ENCODE peak calls at places on chromosome 20, in seven cellular contexts. One of them, this sample, is unnamed.

GRCh38 chr20:49768204-49769124 is 44.2 kb upstream of the SLC9A8 start:
- DNase-seq in H1: peak; percentile 57
- DNase-seq in suprapubic skin: peak; percentile 79
- DNase-seq in upper lobe of left lung: peak; percentile 87
- DNase-seq in breast epithelium: peak; percentile 63
- DNase-seq in K562: no peak
- DNase-seq in Panc1: no peak
- DNase-seq in this sample: no peak

GRCh38 chr20:9021216-9021615 is 47.7 kb upstream of the PLCB4 start:
- DNase-seq in H1: no peak
- DNase-seq in suprapubic skin: no peak
- DNase-seq in upper lobe of left lung: no peak
- DNase-seq in breast epithelium: no peak
- DNase-seq in K562: no peak
- DNase-seq in Panc1: no peak
- DNase-seq in this sample: no peak

GRCh38 chr20:5353624-5354496 is 37.1 kb upstream of the PROKR2 start:
- DNase-seq in H1: no peak
- DNase-seq in suprapubic skin: no peak
- DNase-seq in upper lobe of left lung: no peak
- DNase-seq in breast epithelium: no peak
- DNase-seq in K562: no peak
- DNase-seq in Panc1: peak; percentile 12
- DNase-seq in this sample: no peak

GRCh38 chr20:31972481-31973386 is 4.8 kb downstream of the XKR7 start:
- DNase-seq in H1: no peak
- DNase-seq in suprapubic skin: no peak
- DNase-seq in upper lobe of left lung: no peak
- DNase-seq in breast epithelium: no peak
- DNase-seq in K562: no peak
- DNase-seq in Panc1: no peak
- DNase-seq in this sample: no peak

GRCh38 chr20:6053776-6054688 is at the start of gene LRRN4:
- DNase-seq in H1: peak; percentile 57
- DNase-seq in suprapubic skin: no peak
- DNase-seq in upper lobe of left lung: peak; percentile 58
- DNase-seq in breast epithelium: no peak
- DNase-seq in K562: no peak
- DNase-seq in Panc1: no peak
- DNase-seq in this sample: no peak

GRCh38 chr20:53574819-53575218 is 18.8 kb downstream of the ZNF217 start:
- DNase-seq in H1: no peak
- DNase-seq in suprapubic skin: no peak
- DNase-seq in upper lobe of left lung: no peak
- DNase-seq in breast epithelium: peak; percentile 27
- DNase-seq in K562: no peak
- DNase-seq in Panc1: no peak
- DNase-seq in this sample: no peak

GRCh38 chr20:3981132-3981452 is 34.3 kb downstream of the RNF24 start:
- DNase-seq in H1: no peak
- DNase-seq in suprapubic skin: no peak
- DNase-seq in upper lobe of left lung: no peak
- DNase-seq in breast epithelium: no peak
- DNase-seq in K562: no peak
- DNase-seq in Panc1: no peak
- DNase-seq in this sample: no peak

GRCh38 chr20:4300921-4301320 is 285.6 kb upstream of the RNF24 start:
- DNase-seq in H1: no peak
- DNase-seq in suprapubic skin: no peak
- DNase-seq in upper lobe of left lung: no peak
- DNase-seq in breast epithelium: no peak
- DNase-seq in K562: no peak
- DNase-seq in Panc1: no peak
- DNase-seq in this sample: no peak

GRCh38 chr20:3890999-3891929 is 2.1 kb downstream of the PANK2 start:
- DNase-seq in H1: no peak
- DNase-seq in suprapubic skin: no peak
- DNase-seq in upper lobe of left lung: no peak
- DNase-seq in breast epithelium: no peak
- DNase-seq in K562: no peak
- DNase-seq in Panc1: no peak
- DNase-seq in this sample: no peak

GRCh38 chr20:35967979-35968640 is at the start of gene CNBD2:
- DNase-seq in H1: no peak
- DNase-seq in suprapubic skin: no peak
- DNase-seq in upper lobe of left lung: no peak
- DNase-seq in breast epithelium: no peak
- DNase-seq in K562: peak; percentile 18
- DNase-seq in Panc1: no peak
- DNase-seq in this sample: no peak

GRCh38 chr20:16352321-16352720 is 220.9 kb downstream of the KIF16B start:
- DNase-seq in H1: no peak
- DNase-seq in suprapubic skin: no peak
- DNase-seq in upper lobe of left lung: no peak
- DNase-seq in breast epithelium: no peak
- DNase-seq in K562: peak; percentile 16
- DNase-seq in Panc1: no peak
- DNase-seq in this sample: no peak

GRCh38 chr20:40493071-40493470 is 196.0 kb downstream of the MAFB start:
- DNase-seq in H1: no peak
- DNase-seq in suprapubic skin: peak; percentile 73
- DNase-seq in upper lobe of left lung: peak; percentile 87
- DNase-seq in breast epithelium: no peak
- DNase-seq in K562: no peak
- DNase-seq in Panc1: no peak
- DNase-seq in this sample: no peak

GRCh38 chr20:20513720-20514119 is 145.8 kb downstream of the INSM1 start:
- DNase-seq in H1: no peak
- DNase-seq in suprapubic skin: no peak
- DNase-seq in upper lobe of left lung: no peak
- DNase-seq in breast epithelium: no peak
- DNase-seq in K562: no peak
- DNase-seq in Panc1: no peak
- DNase-seq in this sample: peak; percentile 48

DNA sequence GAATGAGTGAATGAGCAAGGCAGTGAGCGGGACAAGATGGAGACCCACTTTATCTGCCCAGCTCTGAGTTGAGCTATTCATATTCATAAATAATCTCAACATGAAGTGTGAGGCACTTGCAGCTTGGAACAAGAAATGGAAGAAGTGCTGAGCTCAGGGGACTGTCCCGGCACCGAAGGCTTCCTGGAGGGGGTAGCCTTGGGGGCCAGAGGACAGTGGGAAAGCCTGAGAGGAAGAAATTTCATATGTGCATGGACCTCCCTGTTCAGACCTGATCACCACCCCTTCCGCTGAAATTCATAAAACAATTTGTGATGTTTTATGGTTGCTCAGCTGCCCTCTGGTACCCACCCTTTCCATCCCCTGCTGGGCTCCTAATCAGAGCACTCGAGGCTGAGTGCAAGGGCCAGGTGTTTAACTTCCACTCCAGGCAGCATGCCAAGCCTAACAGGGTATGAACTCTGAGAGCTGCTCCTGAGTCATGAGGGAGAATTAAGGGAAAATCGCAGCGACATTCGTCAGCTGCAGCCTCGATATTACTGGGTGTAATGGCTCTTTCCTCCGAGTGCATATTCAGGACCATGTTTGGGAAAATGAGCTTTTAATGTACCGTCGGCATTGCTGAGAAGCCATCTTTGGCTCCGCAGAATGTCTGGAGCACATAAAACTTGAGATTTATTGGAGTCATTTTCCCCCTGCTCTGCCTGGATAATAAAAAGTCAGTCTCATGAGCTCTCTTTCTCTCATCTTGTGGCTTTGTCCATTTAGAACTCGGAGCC is 103.4 kb downstream of the TOX2 start:
- DNase-seq in H1: no peak
- DNase-seq in suprapubic skin: no peak
- DNase-seq in upper lobe of left lung: peak; percentile 88
- DNase-seq in breast epithelium: no peak
- DNase-seq in K562: no peak
- DNase-seq in Panc1: peak; percentile 78
- DNase-seq in this sample: no peak
- TF ChIP-seq POLR2AphosphoS5 in H1: no peak
- TF ChIP-seq POLR2AphosphoS5 in suprapubic skin: no peak
- TF ChIP-seq POLR2AphosphoS5 in upper lobe of left lung: no peak
- TF ChIP-seq POLR2AphosphoS5 in breast epithelium: no peak
- TF ChIP-seq POLR2AphosphoS5 in K562: no peak
- TF ChIP-seq POLR2AphosphoS5 in Panc1: peak; percentile 82
- TF ChIP-seq POLR2AphosphoS5 in this sample: no peak

DNA sequence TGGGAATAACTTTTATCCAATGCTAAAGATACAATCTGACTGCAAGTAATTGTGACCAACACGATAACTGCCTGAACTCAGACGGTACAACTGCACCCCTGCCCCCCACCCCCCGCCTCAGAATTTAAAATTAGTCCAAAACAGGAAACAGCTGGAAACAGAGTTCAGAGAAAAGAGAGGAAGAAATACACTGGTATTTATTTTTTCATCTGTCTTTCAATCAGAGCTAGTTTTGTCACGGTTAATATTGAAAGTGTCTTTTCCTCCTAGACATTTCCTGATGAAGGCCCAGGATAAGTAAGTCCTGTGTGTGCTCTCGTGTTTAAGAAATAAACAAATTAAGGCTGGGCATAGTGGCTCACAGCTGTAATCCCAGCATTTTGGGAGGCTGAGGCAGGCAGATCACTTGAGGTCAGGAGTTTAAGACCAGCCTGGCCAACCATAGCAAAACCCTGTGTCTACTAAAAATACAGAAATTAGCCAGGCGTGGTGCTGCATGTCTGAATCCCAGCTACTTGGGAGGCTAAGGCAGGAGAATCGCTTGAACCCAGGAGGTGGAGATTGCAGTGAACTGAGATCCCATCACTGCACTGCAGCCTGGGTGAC is 21.5 kb downstream of the ACSS1 start:
- DNase-seq in H1: no peak
- DNase-seq in suprapubic skin: no peak
- DNase-seq in upper lobe of left lung: no peak
- DNase-seq in breast epithelium: no peak
- DNase-seq in K562: no peak
- DNase-seq in Panc1: no peak
- DNase-seq in this sample: peak; percentile 6
- H3K4me3 ChIP-seq in H1: no peak overlapping the region
- H3K4me3 ChIP-seq in suprapubic skin: no peak overlapping the region
- H3K4me3 ChIP-seq in upper lobe of left lung: no peak overlapping the region
- H3K4me3 ChIP-seq in breast epithelium: no peak overlapping the region
- H3K4me3 ChIP-seq in K562: no peak overlapping the region
- H3K4me3 ChIP-seq in Panc1: no peak overlapping the region
- H3K4me3 ChIP-seq in this sample: peak overlapping the region; percentile 3

GRCh38 chr20:58617158-58617557 is 33.9 kb upstream of the STX16 start:
- DNase-seq in H1: no peak
- DNase-seq in suprapubic skin: no peak
- DNase-seq in upper lobe of left lung: no peak
- DNase-seq in breast epithelium: no peak
- DNase-seq in K562: no peak
- DNase-seq in Panc1: no peak
- DNase-seq in this sample: no peak

GRCh38 chr20:58622671-58623578 is 28.2 kb upstream of the STX16 start:
- DNase-seq in H1: no peak
- DNase-seq in suprapubic skin: no peak
- DNase-seq in upper lobe of left lung: no peak
- DNase-seq in breast epithelium: no peak
- DNase-seq in K562: no peak
- DNase-seq in Panc1: no peak
- DNase-seq in this sample: peak; percentile 49

GRCh38 chr20:58621906-58622548 is 29.1 kb upstream of the STX16 start:
- DNase-seq in H1: no peak
- DNase-seq in suprapubic skin: no peak
- DNase-seq in upper lobe of left lung: no peak
- DNase-seq in breast epithelium: no peak
- DNase-seq in K562: peak; percentile 31
- DNase-seq in Panc1: no peak
- DNase-seq in this sample: peak; percentile 29

GRCh38 chr20:58618694-58619540 is 32.2 kb upstream of the STX16 start:
- DNase-seq in H1: peak; percentile 68
- DNase-seq in suprapubic skin: no peak
- DNase-seq in upper lobe of left lung: no peak
- DNase-seq in breast epithelium: no peak
- DNase-seq in K562: no peak
- DNase-seq in Panc1: no peak
- DNase-seq in this sample: peak; percentile 58

GRCh38 chr20:58619847-58620431 is 31.1 kb upstream of the STX16 start:
- DNase-seq in H1: no peak
- DNase-seq in suprapubic skin: no peak
- DNase-seq in upper lobe of left lung: no peak
- DNase-seq in breast epithelium: no peak
- DNase-seq in K562: no peak
- DNase-seq in Panc1: no peak
- DNase-seq in this sample: peak; percentile 54
- TF ChIP-seq POLR2AphosphoS5 in H1: peak; percentile 99
- TF ChIP-seq POLR2AphosphoS5 in suprapubic skin: no peak
- TF ChIP-seq POLR2AphosphoS5 in upper lobe of left lung: no peak
- TF ChIP-seq POLR2AphosphoS5 in breast epithelium: no peak
- TF ChIP-seq POLR2AphosphoS5 in K562: peak; percentile 91
- TF ChIP-seq POLR2AphosphoS5 in Panc1: peak; percentile 79
- TF ChIP-seq POLR2AphosphoS5 in this sample: no peak

GRCh38 chr20:34774886-34775285 is 50.6 kb downstream of the NCOA6 start:
- DNase-seq in H1: no peak
- DNase-seq in suprapubic skin: no peak
- DNase-seq in upper lobe of left lung: no peak
- DNase-seq in breast epithelium: no peak
- DNase-seq in K562: no peak
- DNase-seq in Panc1: no peak
- DNase-seq in this sample: no peak

GRCh38 chr20:34772437-34772836 is 53.0 kb downstream of the NCOA6 start:
- DNase-seq in H1: no peak
- DNase-seq in suprapubic skin: no peak
- DNase-seq in upper lobe of left lung: no peak
- DNase-seq in breast epithelium: no peak
- DNase-seq in K562: no peak
- DNase-seq in Panc1: no peak
- DNase-seq in this sample: no peak

GRCh38 chr20:34774431-34774830 is 51.0 kb downstream of the NCOA6 start:
- DNase-seq in H1: no peak
- DNase-seq in suprapubic skin: no peak
- DNase-seq in upper lobe of left lung: no peak
- DNase-seq in breast epithelium: no peak
- DNase-seq in K562: no peak
- DNase-seq in Panc1: no peak
- DNase-seq in this sample: no peak

GRCh38 chr20:34773726-34774125 is 51.7 kb downstream of the NCOA6 start:
- DNase-seq in H1: no peak
- DNase-seq in suprapubic skin: no peak
- DNase-seq in upper lobe of left lung: no peak
- DNase-seq in breast epithelium: no peak
- DNase-seq in K562: no peak
- DNase-seq in Panc1: no peak
- DNase-seq in this sample: no peak

DNA sequence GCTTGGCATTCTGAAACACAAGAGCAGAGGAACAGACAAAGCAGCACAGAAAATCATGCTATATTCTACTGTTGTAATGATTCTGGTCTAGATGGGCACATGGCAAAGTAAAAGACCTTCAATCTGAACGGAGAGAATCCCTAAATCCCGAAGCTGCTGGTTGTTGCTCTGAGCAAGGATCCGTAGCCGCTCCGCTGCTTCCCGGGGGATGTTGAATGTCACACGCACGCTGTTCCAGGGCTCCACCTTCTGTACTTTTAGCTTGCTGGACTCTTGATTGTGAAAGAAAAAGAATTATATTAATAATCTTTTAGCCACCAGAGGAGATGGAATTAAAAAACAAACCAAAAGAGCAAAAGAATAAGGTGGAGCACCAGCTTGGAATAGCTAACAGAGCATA is 49.3 kb downstream of the NCOA6 start:
- DNase-seq in H1: no peak
- DNase-seq in suprapubic skin: no peak
- DNase-seq in upper lobe of left lung: no peak
- DNase-seq in breast epithelium: no peak
- DNase-seq in K562: no peak
- DNase-seq in Panc1: no peak
- DNase-seq in this sample: no peak
- H3K4me3 ChIP-seq in H1: no peak overlapping the region
- H3K4me3 ChIP-seq in suprapubic skin: no peak overlapping the region
- H3K4me3 ChIP-seq in upper lobe of left lung: no peak overlapping the region
- H3K4me3 ChIP-seq in breast epithelium: no peak overlapping the region
- H3K4me3 ChIP-seq in K562: no peak overlapping the region
- H3K4me3 ChIP-seq in Panc1: no peak overlapping the region
- H3K4me3 ChIP-seq in this sample: no peak overlapping the region